ENCODE peak calls at places on chromosomes 12 and 14, in four cellular contexts. N, I, K and X are unnamed samples.

GRCh38 chr14:96746101-96746500 is 51.1 kb upstream of the VRK1 start:
- DNase-seq in N (no peak), I (no peak), K (no peak), X (no peak)

GRCh38 chr12:32891956-32892355 is 4.6 kb downstream of the PKP2 start:
- DNase-seq in N (no peak), I (no peak), K (peak), X (no peak)

GRCh38 chr12:40646456-40646855 is 45.8 kb upstream of the CNTN1 start:
- DNase-seq in N (no peak), I (no peak), K (peak), X (no peak)

GRCh38 chr14:67251573-67252226 is 10.5 kb downstream of the PALS1 start:
- DNase-seq in N (no peak), I (no peak), K (peak), X (no peak)

GRCh38 chr12:27821259-27821973 is 41.4 kb upstream of the MANSC4 start:
- DNase-seq in N (peak), I (peak), K (peak), X (peak)

GRCh38 chr12:107418976-107419375 is 266.6 kb upstream of the PWP1 start:
- DNase-seq in N (no peak), I (no peak), K (no peak), X (no peak)

GRCh38 chr12:85874064-85874463 is at the start of gene NTS:
- DNase-seq in N (no peak), I (no peak), K (no peak), X (peak)

GRCh38 chr12:13661005-13661887 is 320.2 kb downstream of the GRIN2B start:
- DNase-seq in N (no peak), I (peak), K (peak), X (peak)

GRCh38 chr14:70555890-70556289 is 21.1 kb upstream of the ADAM20 start:
- DNase-seq in N (no peak), I (no peak), K (peak), X (no peak)

GRCh38 chr12:52879394-52880351 is 25.2 kb downstream of the KRT8 start:
- DNase-seq in N (peak), I (peak), K (peak), X (peak)
- TF ChIP-seq CTCF in N (peak), I (peak), K (peak), X (peak)

GRCh38 chr12:67220065-67220464 is 49.1 kb upstream of the CAND1 start:
- DNase-seq in N (no peak), I (no peak), K (no peak), X (no peak)
- TF ChIP-seq CTCF in N (peak), I (no peak), K (no peak), X (no peak)

DNA sequence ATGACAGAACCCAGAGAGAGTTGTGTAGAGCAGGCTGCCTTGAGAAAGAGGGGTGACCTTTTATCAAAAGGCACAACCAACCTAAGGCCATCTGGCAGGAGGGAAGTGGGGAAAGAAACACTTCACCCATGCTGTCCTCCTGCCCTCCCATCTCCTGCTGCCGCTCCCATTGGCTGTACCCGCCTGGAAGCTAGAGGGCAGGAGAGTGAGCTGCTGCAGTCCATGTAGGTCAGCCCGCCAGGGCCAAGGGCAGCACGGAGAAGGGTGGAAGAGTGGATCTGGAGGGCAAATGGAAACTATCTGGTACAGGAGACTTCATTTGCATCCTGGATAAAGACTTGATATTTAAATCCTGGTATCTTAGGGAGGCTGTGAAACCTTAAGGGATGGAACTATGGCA is 11.5 kb upstream of the CABP1 start:
- DNase-seq in N (no peak), I (peak), K (no peak), X (no peak)
- TF ChIP-seq CTCF in N (no peak), I (no peak), K (peak), X (no peak)

DNA sequence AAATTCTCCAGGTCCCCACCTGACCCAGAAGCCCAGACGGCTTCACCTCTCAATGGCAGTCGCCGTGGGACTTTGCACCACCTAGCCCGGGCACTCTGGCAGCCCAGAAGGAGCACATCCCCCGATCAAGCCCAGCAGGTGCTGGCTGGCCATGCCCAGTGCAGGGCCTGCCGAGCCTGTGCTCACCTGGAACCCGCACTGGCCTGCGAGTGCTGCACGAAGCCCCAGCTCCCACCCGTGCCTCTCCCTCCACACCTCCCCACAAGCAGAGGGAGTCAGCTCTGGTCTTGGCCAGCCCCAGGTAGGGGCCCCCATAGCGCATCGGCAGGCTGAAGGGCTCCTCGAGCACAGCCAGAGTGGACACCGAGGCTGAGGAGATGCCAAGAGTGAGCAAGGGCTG is 144.5 kb downstream of the NUBPL start:
- DNase-seq in N (no peak), I (no peak), K (no peak), X (no peak)
- TF ChIP-seq CTCF in N (no peak), I (no peak), K (no peak), X (no peak)